ENCODE peak calls at places on chromosome 22, in eight cellular contexts. One of them, this sample, is unnamed.

GRCh38 chr22:29004647-29005371 is 56.8 kb downstream of the C22orf31 start:
- DNase-seq in Panc1: no peak
- DNase-seq in aorta: no peak
- DNase-seq in fibroblast of the aortic adventitia: peak; percentile 34
- DNase-seq in naive thymus-derived CD4-positive, alpha-beta T cell: no peak
- DNase-seq in lower leg skin: no peak
- DNase-seq in BJ: no peak
- DNase-seq in right lobe of liver: peak; percentile 70
- DNase-seq in this sample: no peak

GRCh38 chr22:29524440-29525191 is 28.9 kb downstream of the THOC5 start:
- DNase-seq in Panc1: peak; percentile 10
- DNase-seq in aorta: no peak
- DNase-seq in fibroblast of the aortic adventitia: peak; percentile 25
- DNase-seq in naive thymus-derived CD4-positive, alpha-beta T cell: peak; percentile 4
- DNase-seq in lower leg skin: no peak
- DNase-seq in BJ: no peak
- DNase-seq in right lobe of liver: peak; percentile 58
- DNase-seq in this sample: no peak

GRCh38 chr22:24289781-24290181 is 19.1 kb downstream of the SPECC1L start:
- DNase-seq in Panc1: no peak
- DNase-seq in aorta: no peak
- DNase-seq in fibroblast of the aortic adventitia: peak; percentile 47
- DNase-seq in naive thymus-derived CD4-positive, alpha-beta T cell: no peak
- DNase-seq in lower leg skin: no peak
- DNase-seq in BJ: no peak
- DNase-seq in right lobe of liver: no peak
- DNase-seq in this sample: no peak

GRCh38 chr22:42805998-42806481 is 51.0 kb downstream of the ARFGAP3 start:
- DNase-seq in Panc1: no peak
- DNase-seq in aorta: no peak
- DNase-seq in fibroblast of the aortic adventitia: no peak
- DNase-seq in naive thymus-derived CD4-positive, alpha-beta T cell: no peak
- DNase-seq in lower leg skin: peak; percentile 18
- DNase-seq in BJ: no peak
- DNase-seq in right lobe of liver: no peak
- DNase-seq in this sample: no peak

GRCh38 chr22:19691721-19692341 is 22.5 kb upstream of the SEPTIN5 start:
- DNase-seq in Panc1: no peak
- DNase-seq in aorta: peak; percentile 80
- DNase-seq in fibroblast of the aortic adventitia: peak; percentile 52
- DNase-seq in naive thymus-derived CD4-positive, alpha-beta T cell: no peak
- DNase-seq in lower leg skin: no peak
- DNase-seq in BJ: peak; percentile 22
- DNase-seq in right lobe of liver: no peak
- DNase-seq in this sample: no peak

GRCh38 chr22:38964989-38965388 is 7.6 kb downstream of the APOBEC3A start:
- DNase-seq in Panc1: no peak
- DNase-seq in aorta: peak; percentile 59
- DNase-seq in fibroblast of the aortic adventitia: no peak
- DNase-seq in naive thymus-derived CD4-positive, alpha-beta T cell: no peak
- DNase-seq in lower leg skin: no peak
- DNase-seq in BJ: no peak
- DNase-seq in right lobe of liver: no peak
- DNase-seq in this sample: no peak

GRCh38 chr22:30015846-30016245 is 64.4 kb upstream of the HORMAD2 start:
- DNase-seq in Panc1: no peak
- DNase-seq in aorta: no peak
- DNase-seq in fibroblast of the aortic adventitia: peak; percentile 51
- DNase-seq in naive thymus-derived CD4-positive, alpha-beta T cell: no peak
- DNase-seq in lower leg skin: peak; percentile 57
- DNase-seq in BJ: peak; percentile 55
- DNase-seq in right lobe of liver: no peak
- DNase-seq in this sample: no peak

GRCh38 chr22:29871684-29872083 is 11.3 kb upstream of the MTMR3 start:
- DNase-seq in Panc1: no peak
- DNase-seq in aorta: no peak
- DNase-seq in fibroblast of the aortic adventitia: no peak
- DNase-seq in naive thymus-derived CD4-positive, alpha-beta T cell: no peak
- DNase-seq in lower leg skin: no peak
- DNase-seq in BJ: no peak
- DNase-seq in right lobe of liver: peak; percentile 29
- DNase-seq in this sample: no peak

GRCh38 chr22:19497245-19497644 is 17.5 kb downstream of the CDC45 start:
- DNase-seq in Panc1: no peak
- DNase-seq in aorta: no peak
- DNase-seq in fibroblast of the aortic adventitia: peak; percentile 64
- DNase-seq in naive thymus-derived CD4-positive, alpha-beta T cell: no peak
- DNase-seq in lower leg skin: no peak
- DNase-seq in BJ: no peak
- DNase-seq in right lobe of liver: no peak
- DNase-seq in this sample: no peak

GRCh38 chr22:30204742-30205111 is 41.8 kb downstream of the LIF start:
- DNase-seq in Panc1: no peak
- DNase-seq in aorta: no peak
- DNase-seq in fibroblast of the aortic adventitia: peak; percentile 92
- DNase-seq in naive thymus-derived CD4-positive, alpha-beta T cell: no peak
- DNase-seq in lower leg skin: peak; percentile 93
- DNase-seq in BJ: peak; percentile 63
- DNase-seq in right lobe of liver: no peak
- DNase-seq in this sample: peak; percentile 56

GRCh38 chr22:42268852-42269406 is 1.5 kb downstream of the TCF20 start:
- DNase-seq in Panc1: no peak
- DNase-seq in aorta: no peak
- DNase-seq in fibroblast of the aortic adventitia: no peak
- DNase-seq in naive thymus-derived CD4-positive, alpha-beta T cell: no peak
- DNase-seq in lower leg skin: peak; percentile 26
- DNase-seq in BJ: no peak
- DNase-seq in right lobe of liver: no peak
- DNase-seq in this sample: no peak

GRCh38 chr22:31489632-31490495 is at the start of gene EIF4ENIF1:
- DNase-seq in Panc1: no peak
- DNase-seq in aorta: peak; percentile 96
- DNase-seq in fibroblast of the aortic adventitia: peak; percentile 79
- DNase-seq in naive thymus-derived CD4-positive, alpha-beta T cell: peak; percentile 87
- DNase-seq in lower leg skin: peak; percentile 96
- DNase-seq in BJ: peak; percentile 19
- DNase-seq in right lobe of liver: peak; percentile 91
- DNase-seq in this sample: peak; percentile 11

GRCh38 chr22:19241593-19241906 is 50.0 kb downstream of the CLTCL1 start:
- DNase-seq in Panc1: no peak
- DNase-seq in aorta: no peak
- DNase-seq in fibroblast of the aortic adventitia: no peak
- DNase-seq in naive thymus-derived CD4-positive, alpha-beta T cell: no peak
- DNase-seq in lower leg skin: no peak
- DNase-seq in BJ: no peak
- DNase-seq in right lobe of liver: no peak
- DNase-seq in this sample: no peak

GRCh38 chr22:42170946-42171345 is 40.3 kb upstream of the CYP2D6 start:
- DNase-seq in Panc1: no peak
- DNase-seq in aorta: no peak
- DNase-seq in fibroblast of the aortic adventitia: no peak
- DNase-seq in naive thymus-derived CD4-positive, alpha-beta T cell: no peak
- DNase-seq in lower leg skin: no peak
- DNase-seq in BJ: no peak
- DNase-seq in right lobe of liver: no peak
- DNase-seq in this sample: no peak

GRCh38 chr22:20087319-20088262 is 7.5 kb downstream of the DGCR8 start:
- DNase-seq in Panc1: no peak
- DNase-seq in aorta: peak; percentile 69
- DNase-seq in fibroblast of the aortic adventitia: no peak
- DNase-seq in naive thymus-derived CD4-positive, alpha-beta T cell: no peak
- DNase-seq in lower leg skin: no peak
- DNase-seq in BJ: no peak
- DNase-seq in right lobe of liver: no peak
- DNase-seq in this sample: no peak

GRCh38 chr22:50278461-50278860 is 8.3 kb upstream of the MAPK11 start:
- DNase-seq in Panc1: no peak
- DNase-seq in aorta: no peak
- DNase-seq in fibroblast of the aortic adventitia: no peak
- DNase-seq in naive thymus-derived CD4-positive, alpha-beta T cell: no peak
- DNase-seq in lower leg skin: no peak
- DNase-seq in BJ: no peak
- DNase-seq in right lobe of liver: no peak
- DNase-seq in this sample: no peak

GRCh38 chr22:43183496-43184263 is 3.3 kb downstream of the TTLL12 start:
- DNase-seq in Panc1: no peak
- DNase-seq in aorta: no peak
- DNase-seq in fibroblast of the aortic adventitia: peak; percentile 40
- DNase-seq in naive thymus-derived CD4-positive, alpha-beta T cell: no peak
- DNase-seq in lower leg skin: no peak
- DNase-seq in BJ: no peak
- DNase-seq in right lobe of liver: no peak
- DNase-seq in this sample: no peak

GRCh38 chr22:48639021-48639795 is 1188.5 kb downstream of the BRD1 start:
- DNase-seq in Panc1: no peak
- DNase-seq in aorta: no peak
- DNase-seq in fibroblast of the aortic adventitia: no peak
- DNase-seq in naive thymus-derived CD4-positive, alpha-beta T cell: no peak
- DNase-seq in lower leg skin: no peak
- DNase-seq in BJ: no peak
- DNase-seq in right lobe of liver: no peak
- DNase-seq in this sample: no peak

GRCh38 chr22:48641906-48642475 is 1185.7 kb downstream of the BRD1 start:
- DNase-seq in Panc1: no peak
- DNase-seq in aorta: no peak
- DNase-seq in fibroblast of the aortic adventitia: no peak
- DNase-seq in naive thymus-derived CD4-positive, alpha-beta T cell: no peak
- DNase-seq in lower leg skin: no peak
- DNase-seq in BJ: no peak
- DNase-seq in right lobe of liver: no peak
- DNase-seq in this sample: no peak

GRCh38 chr22:48642550-48642949 is 1185.1 kb downstream of the BRD1 start:
- DNase-seq in Panc1: no peak
- DNase-seq in aorta: no peak
- DNase-seq in fibroblast of the aortic adventitia: no peak
- DNase-seq in naive thymus-derived CD4-positive, alpha-beta T cell: no peak
- DNase-seq in lower leg skin: no peak
- DNase-seq in BJ: no peak
- DNase-seq in right lobe of liver: no peak
- DNase-seq in this sample: no peak

GRCh38 chr22:48640890-48641771 is 1186.5 kb downstream of the BRD1 start:
- DNase-seq in Panc1: no peak
- DNase-seq in aorta: no peak
- DNase-seq in fibroblast of the aortic adventitia: no peak
- DNase-seq in naive thymus-derived CD4-positive, alpha-beta T cell: no peak
- DNase-seq in lower leg skin: no peak
- DNase-seq in BJ: no peak
- DNase-seq in right lobe of liver: no peak
- DNase-seq in this sample: no peak

GRCh38 chr22:48639896-48640732 is 1187.6 kb downstream of the BRD1 start:
- DNase-seq in Panc1: no peak
- DNase-seq in aorta: no peak
- DNase-seq in fibroblast of the aortic adventitia: no peak
- DNase-seq in naive thymus-derived CD4-positive, alpha-beta T cell: no peak
- DNase-seq in lower leg skin: no peak
- DNase-seq in BJ: no peak
- DNase-seq in right lobe of liver: no peak
- DNase-seq in this sample: no peak
- H3K4me3 ChIP-seq in Panc1: no peak overlapping the region
- H3K4me3 ChIP-seq in aorta: no peak overlapping the region
- H3K4me3 ChIP-seq in fibroblast of the aortic adventitia: no peak overlapping the region
- H3K4me3 ChIP-seq in naive thymus-derived CD4-positive, alpha-beta T cell: no peak overlapping the region
- H3K4me3 ChIP-seq in lower leg skin: no peak overlapping the region
- H3K4me3 ChIP-seq in BJ: no peak overlapping the region
- H3K4me3 ChIP-seq in right lobe of liver: no peak overlapping the region
- H3K4me3 ChIP-seq in this sample: no peak overlapping the region

GRCh38 chr22:46012182-46012880 is 35.4 kb upstream of the WNT7B start:
- DNase-seq in Panc1: no peak
- DNase-seq in aorta: peak; percentile 74
- DNase-seq in fibroblast of the aortic adventitia: no peak
- DNase-seq in naive thymus-derived CD4-positive, alpha-beta T cell: no peak
- DNase-seq in lower leg skin: no peak
- DNase-seq in BJ: no peak
- DNase-seq in right lobe of liver: no peak
- DNase-seq in this sample: no peak
- H3K4me3 ChIP-seq in Panc1: no peak overlapping the region
- H3K4me3 ChIP-seq in aorta: no peak overlapping the region
- H3K4me3 ChIP-seq in fibroblast of the aortic adventitia: no peak overlapping the region
- H3K4me3 ChIP-seq in naive thymus-derived CD4-positive, alpha-beta T cell: no peak overlapping the region
- H3K4me3 ChIP-seq in lower leg skin: no peak overlapping the region
- H3K4me3 ChIP-seq in BJ: no peak overlapping the region
- H3K4me3 ChIP-seq in right lobe of liver: no peak overlapping the region
- H3K4me3 ChIP-seq in this sample: no peak overlapping the region

GRCh38 chr22:46754110-46754799 is 8.2 kb upstream of the TBC1D22A start:
- DNase-seq in Panc1: peak; percentile 78
- DNase-seq in aorta: peak; percentile 98
- DNase-seq in fibroblast of the aortic adventitia: peak; percentile 96
- DNase-seq in naive thymus-derived CD4-positive, alpha-beta T cell: no peak
- DNase-seq in lower leg skin: peak; percentile 98
- DNase-seq in BJ: peak; percentile 93
- DNase-seq in right lobe of liver: peak; percentile 91
- DNase-seq in this sample: peak; percentile 94
- H3K4me3 ChIP-seq in Panc1: peak overlapping the region; percentile 18
- H3K4me3 ChIP-seq in aorta: no peak overlapping the region
- H3K4me3 ChIP-seq in fibroblast of the aortic adventitia: no peak overlapping the region
- H3K4me3 ChIP-seq in naive thymus-derived CD4-positive, alpha-beta T cell: no peak overlapping the region
- H3K4me3 ChIP-seq in lower leg skin: no peak overlapping the region
- H3K4me3 ChIP-seq in BJ: no peak overlapping the region
- H3K4me3 ChIP-seq in right lobe of liver: no peak overlapping the region
- H3K4me3 ChIP-seq in this sample: peak overlapping the region; percentile 17

GRCh38 chr22:46043816-46044717 is 67.1 kb upstream of the WNT7B start:
- DNase-seq in Panc1: no peak
- DNase-seq in aorta: no peak
- DNase-seq in fibroblast of the aortic adventitia: peak; percentile 45
- DNase-seq in naive thymus-derived CD4-positive, alpha-beta T cell: peak; percentile 48
- DNase-seq in lower leg skin: peak; percentile 94
- DNase-seq in BJ: no peak
- DNase-seq in right lobe of liver: peak; percentile 75
- DNase-seq in this sample: no peak
- H3K4me3 ChIP-seq in Panc1: peak overlapping the region; percentile 32
- H3K4me3 ChIP-seq in aorta: peak overlapping the region; percentile 37
- H3K4me3 ChIP-seq in fibroblast of the aortic adventitia: peak overlapping the region; percentile 71
- H3K4me3 ChIP-seq in naive thymus-derived CD4-positive, alpha-beta T cell: peak overlapping the region; percentile 67
- H3K4me3 ChIP-seq in lower leg skin: peak overlapping the region; percentile 59
- H3K4me3 ChIP-seq in BJ: peak overlapping the region; percentile 54
- H3K4me3 ChIP-seq in right lobe of liver: peak overlapping the region; percentile 66
- H3K4me3 ChIP-seq in this sample: peak overlapping the region; percentile 52